ENCODE peak calls at places on chromosomes 7 and 10, in eight cellular contexts. F is nephron progenitor cell, Y is GM12865, T is WTC11, P is AG10803, C is dorsolateral prefrontal cortex, W is omental fat pad, J is GM06990. B is an unnamed sample.

GRCh38 chr10:124527996-124528395 is 66.4 kb downstream of the LHPP start:
- DNase-seq in J (no peak), Y (no peak), C (no peak), F (no peak), T (no peak), W (no peak), P (no peak), B (no peak)

GRCh38 chr7:137606061-137606674 is 240.6 kb downstream of the DGKI start:
- DNase-seq in F (no peak), J (peak), C (no peak), T (no peak), P (peak), W (no peak), Y (peak), B (no peak)

GRCh38 chr7:63044721-63045120 is 953.9 kb upstream of the ZNF722 start:
- DNase-seq in P (no peak), J (no peak), F (no peak), Y (no peak), W (no peak), C (no peak), T (no peak), B (no peak)

GRCh38 chr7:31549621-31550020 is 35.7 kb downstream of the ITPRID1 start:
- DNase-seq in J (no peak), W (no peak), Y (no peak), C (no peak), P (no peak), T (no peak), F (no peak), B (no peak)

GRCh38 chr10:510415-510881 is 179.0 kb downstream of the DIP2C start:
- DNase-seq in C (peak), T (no peak), F (no peak), J (no peak), W (no peak), Y (no peak), P (peak), B (no peak)

GRCh38 chr10:89352039-89352597 is 24.3 kb downstream of the IFIT3 start:
- DNase-seq in P (peak), W (no peak), J (peak), C (no peak), T (no peak), Y (peak), F (no peak), B (peak)

GRCh38 chr7:40829201-40829600 is 694.4 kb downstream of the SUGCT start:
- DNase-seq in W (no peak), Y (no peak), F (no peak), C (no peak), J (no peak), P (no peak), T (no peak), B (no peak)

GRCh38 chr10:30770229-30770628 is 140.7 kb upstream of the LYZL2 start:
- DNase-seq in W (no peak), J (no peak), Y (no peak), P (no peak), C (no peak), T (no peak), F (no peak), B (no peak)

GRCh38 chr7:116172353-116172752 is 38.0 kb upstream of the TES start:
- DNase-seq in T (no peak), P (peak), F (no peak), J (no peak), Y (no peak), C (no peak), W (no peak), B (no peak)

GRCh38 chr7:130974794-130975193 is 240.8 kb upstream of the KLF14 start:
- DNase-seq in C (no peak), W (no peak), P (no peak), J (no peak), T (no peak), F (no peak), Y (no peak), B (no peak)

GRCh38 chr7:111855161-111855841 is 293.0 kb upstream of the IMMP2L start:
- DNase-seq in J (no peak), F (no peak), P (peak), Y (peak), T (peak), C (no peak), W (no peak), B (no peak)

GRCh38 chr7:28480595-28480994 is 68.3 kb downstream of the CREB5 start:
- DNase-seq in C (no peak), P (no peak), Y (peak), J (no peak), W (no peak), T (no peak), F (no peak), B (no peak)

GRCh38 chr10:117421985-117422384 is 46.7 kb upstream of the PDZD8 start:
- DNase-seq in J (no peak), C (no peak), F (no peak), T (no peak), Y (no peak), P (no peak), W (no peak), B (no peak)

GRCh38 chr7:2237109-2237602 is 4.4 kb upstream of the MAD1L1 start:
- DNase-seq in C (no peak), F (no peak), J (peak), Y (peak), W (no peak), P (no peak), T (no peak), B (peak)

GRCh38 chr10:1198453-1199344 is 142.5 kb downstream of the WDR37 start:
- DNase-seq in W (no peak), Y (no peak), F (no peak), J (no peak), T (peak), C (no peak), P (no peak), B (no peak)

DNA sequence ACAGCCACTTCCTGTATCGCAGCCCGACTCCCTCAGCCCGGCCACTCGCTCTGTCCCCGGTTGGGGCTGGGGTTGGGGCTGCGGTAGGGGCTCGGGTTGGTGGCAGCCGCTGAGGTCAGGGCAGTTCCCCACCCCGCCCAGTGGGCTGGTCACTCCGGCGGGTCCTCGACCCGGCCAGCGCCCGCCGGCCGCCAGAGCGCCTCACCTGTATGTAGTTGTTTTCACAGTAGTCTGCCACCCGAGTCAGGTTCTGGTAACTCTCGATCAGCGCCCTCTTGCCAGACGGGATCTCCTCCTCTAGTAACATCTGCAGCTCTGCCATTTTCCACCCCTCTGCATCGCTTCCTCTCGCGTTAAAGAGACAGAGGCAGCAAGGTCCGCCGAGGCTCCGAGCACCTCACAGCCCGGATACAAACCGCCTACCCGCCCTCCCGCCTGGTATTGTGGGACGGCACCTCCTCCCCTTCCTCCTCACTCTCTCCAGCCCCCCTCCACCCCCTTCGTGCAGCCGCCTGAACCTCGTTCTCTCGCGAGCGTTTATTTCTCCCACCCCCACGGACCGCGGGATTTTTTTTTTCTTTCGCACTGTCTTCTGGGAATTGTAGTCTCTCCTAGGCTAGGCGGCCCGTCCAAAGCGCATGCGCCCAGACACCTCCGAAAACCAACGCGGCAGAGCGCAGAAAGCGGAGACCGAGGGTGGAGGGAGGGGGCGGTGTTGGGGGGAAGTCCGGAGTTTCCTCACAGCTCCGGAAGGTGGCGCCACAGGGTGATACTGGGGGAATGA is at the start of gene ABI1:
- DNase-seq in T (peak), C (peak), Y (peak), F (peak), J (peak), W (peak), P (peak), B (peak)
- TF ChIP-seq CTCF in T (no peak), C (no peak), Y (peak), F (peak), J (peak), W (no peak), P (peak), B (peak)

GRCh38 chr7:134882481-134882880 is 103.0 kb downstream of the CALD1 start:
- DNase-seq in W (no peak), T (no peak), C (no peak), J (no peak), P (no peak), F (no peak), Y (no peak), B (no peak)
- TF ChIP-seq CTCF in W (no peak), T (no peak), C (no peak), J (no peak), P (no peak), F (no peak), Y (no peak), B (no peak)

GRCh38 chr10:123043409-123043925 is 34.7 kb downstream of the ACADSB start:
- DNase-seq in F (peak), P (peak), C (peak), W (no peak), T (peak), J (peak), Y (peak), B (peak)
- TF ChIP-seq CTCF in F (peak), P (peak), C (peak), W (no peak), T (peak), J (peak), Y (peak), B (peak)

DNA sequence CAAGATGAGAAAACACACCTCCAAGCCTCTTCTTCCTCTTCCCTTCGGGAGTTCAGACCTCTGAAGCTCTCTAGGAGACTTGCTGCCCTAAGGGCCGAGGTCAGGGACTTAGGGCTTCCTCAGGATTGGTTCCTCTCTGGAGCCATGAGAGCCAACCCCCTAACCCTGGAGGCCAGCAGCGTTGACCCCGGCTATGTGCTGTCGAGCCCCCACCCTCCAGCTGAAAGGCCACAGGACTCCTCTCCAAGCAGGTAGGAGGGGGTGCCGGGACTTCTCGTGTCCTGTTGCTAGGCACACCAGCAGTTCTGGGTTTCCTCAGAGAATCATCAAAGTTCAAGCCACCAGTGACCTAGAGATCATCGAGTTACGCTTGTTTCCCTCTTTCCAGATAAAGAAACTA is 87.4 kb downstream of the ARHGAP22 start:
- DNase-seq in Y (no peak), J (no peak), T (no peak), F (no peak), C (no peak), P (no peak), W (no peak), B (no peak)
- TF ChIP-seq CTCF in Y (no peak), J (no peak), T (no peak), F (no peak), C (no peak), P (no peak), W (no peak), B (no peak)

GRCh38 chr10:44706745-44707144 is 204.4 kb upstream of the TMEM72 start:
- DNase-seq in J (no peak), F (no peak), W (no peak), P (peak), T (no peak), Y (no peak), C (no peak), B (no peak)

GRCh38 chr10:44704616-44705015 is 206.5 kb upstream of the TMEM72 start:
- DNase-seq in F (no peak), P (no peak), T (no peak), Y (no peak), J (no peak), C (no peak), W (no peak), B (no peak)

GRCh38 chr10:44702531-44702930 is 208.6 kb upstream of the TMEM72 start:
- DNase-seq in T (no peak), P (no peak), Y (no peak), C (no peak), J (no peak), W (no peak), F (no peak), B (no peak)

DNA sequence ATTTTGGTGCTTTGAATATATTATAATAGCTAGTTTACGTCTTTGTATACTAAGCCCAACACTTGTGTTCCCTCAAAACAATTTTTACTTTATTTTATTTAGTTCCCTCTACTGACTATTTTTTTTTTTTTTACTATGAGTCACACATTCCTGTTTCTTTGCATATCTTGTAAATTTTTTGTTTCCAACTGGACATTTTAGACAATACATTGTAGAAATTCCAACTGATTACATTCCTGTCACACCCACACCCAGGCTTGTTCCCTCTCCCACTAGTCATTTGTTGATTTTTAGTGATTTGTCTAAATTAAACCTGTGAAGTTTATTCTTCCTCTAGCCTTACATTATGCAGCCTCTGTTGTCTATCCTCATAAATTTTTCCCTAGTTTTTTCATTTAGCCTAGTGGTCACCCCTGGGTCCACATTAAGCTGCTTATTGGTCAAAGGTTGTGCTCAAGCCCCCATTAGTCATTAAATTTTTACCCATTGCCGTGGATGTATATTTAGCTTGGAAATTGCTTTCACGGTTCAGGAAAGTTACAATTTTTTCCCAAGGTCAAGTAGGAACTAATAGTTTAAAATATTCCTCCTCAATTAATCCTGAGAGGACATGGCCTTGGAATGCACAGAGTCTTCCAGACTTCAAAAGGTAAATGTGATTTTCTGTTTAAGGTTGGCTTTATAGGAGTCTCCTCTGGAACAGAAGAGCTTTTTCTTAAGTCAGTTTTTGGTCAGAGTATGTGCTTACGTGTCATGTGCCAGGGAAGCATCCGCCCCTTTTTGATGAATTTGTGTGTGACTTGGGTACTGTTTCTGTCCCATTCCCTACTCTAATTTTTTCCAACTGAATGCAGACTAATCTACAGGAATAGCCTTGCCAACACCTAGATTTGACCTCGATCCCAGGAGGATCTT is 207.6 kb upstream of the TMEM72 start:
- DNase-seq in T (no peak), W (no peak), J (no peak), C (no peak), P (peak), Y (no peak), F (no peak), B (no peak)
- TF ChIP-seq CTCF in T (no peak), W (no peak), J (no peak), C (no peak), P (no peak), Y (no peak), F (no peak), B (no peak)

DNA sequence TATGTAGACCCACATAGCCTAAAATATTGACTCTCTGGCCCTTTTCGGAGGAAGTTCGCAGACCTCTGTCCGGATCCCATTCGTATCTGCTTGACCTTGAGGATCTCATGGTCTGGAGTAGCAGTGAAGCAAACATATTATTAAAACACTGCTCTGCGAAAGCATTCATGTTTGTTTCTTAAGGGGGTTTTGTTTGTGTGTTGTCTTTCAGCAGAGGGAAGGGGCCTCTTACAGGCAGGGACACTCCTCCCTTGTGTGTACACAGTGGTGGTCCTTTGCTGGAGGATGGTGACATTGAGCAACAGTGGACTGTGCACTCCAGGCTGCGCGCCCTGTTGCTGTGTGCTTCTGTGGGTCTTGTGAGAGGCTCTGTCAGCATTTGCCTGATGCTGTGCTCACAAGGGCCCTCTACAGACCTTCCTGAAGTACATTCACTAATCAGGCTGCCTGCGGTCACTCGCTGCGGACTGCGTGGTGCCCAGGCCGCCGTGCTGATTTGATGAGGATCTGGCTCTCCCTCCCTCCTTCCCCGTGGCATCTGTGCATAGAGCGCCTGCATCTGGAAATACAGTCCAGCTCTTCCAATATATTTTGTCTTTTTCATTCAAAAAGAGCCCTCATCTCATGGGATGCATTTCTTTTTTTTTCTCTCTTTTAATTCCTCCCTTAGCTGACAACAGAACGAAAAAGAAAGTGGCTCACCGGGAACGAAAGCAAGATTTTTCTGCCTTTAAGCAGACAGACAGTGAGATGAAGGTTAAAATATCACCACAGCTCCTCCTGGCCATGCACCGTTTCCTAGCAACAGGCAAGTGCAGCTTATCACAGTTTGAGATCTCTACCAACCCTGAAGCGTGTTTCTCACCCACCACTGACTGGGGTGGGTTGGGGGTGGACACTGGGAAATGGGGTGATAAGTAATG is 135.8 kb downstream of the CNNM2 start:
- DNase-seq in F (peak), W (no peak), P (peak), J (peak), Y (peak), C (peak), T (peak), B (no peak)
- TF ChIP-seq CTCF in F (no peak), W (no peak), P (peak), J (peak), Y (no peak), C (peak), T (no peak), B (peak)

GRCh38 chr10:97321807-97322195 is 2.7 kb downstream of the FRAT1 start:
- DNase-seq in W (no peak), F (no peak), J (no peak), T (no peak), Y (no peak), C (no peak), P (no peak), B (no peak)

GRCh38 chr10:97318772-97319651 is at the start of gene FRAT1:
- DNase-seq in F (peak), P (peak), T (peak), J (peak), W (peak), Y (peak), C (peak), B (no peak)

GRCh38 chr10:97321032-97321806 is 2.1 kb downstream of the FRAT1 start:
- DNase-seq in P (no peak), C (peak), T (peak), W (no peak), F (peak), J (no peak), Y (no peak), B (no peak)

GRCh38 chr10:97320480-97321031 is 1.5 kb downstream of the FRAT1 start:
- DNase-seq in T (peak), C (peak), F (peak), P (no peak), J (no peak), W (no peak), Y (no peak), B (no peak)

DNA sequence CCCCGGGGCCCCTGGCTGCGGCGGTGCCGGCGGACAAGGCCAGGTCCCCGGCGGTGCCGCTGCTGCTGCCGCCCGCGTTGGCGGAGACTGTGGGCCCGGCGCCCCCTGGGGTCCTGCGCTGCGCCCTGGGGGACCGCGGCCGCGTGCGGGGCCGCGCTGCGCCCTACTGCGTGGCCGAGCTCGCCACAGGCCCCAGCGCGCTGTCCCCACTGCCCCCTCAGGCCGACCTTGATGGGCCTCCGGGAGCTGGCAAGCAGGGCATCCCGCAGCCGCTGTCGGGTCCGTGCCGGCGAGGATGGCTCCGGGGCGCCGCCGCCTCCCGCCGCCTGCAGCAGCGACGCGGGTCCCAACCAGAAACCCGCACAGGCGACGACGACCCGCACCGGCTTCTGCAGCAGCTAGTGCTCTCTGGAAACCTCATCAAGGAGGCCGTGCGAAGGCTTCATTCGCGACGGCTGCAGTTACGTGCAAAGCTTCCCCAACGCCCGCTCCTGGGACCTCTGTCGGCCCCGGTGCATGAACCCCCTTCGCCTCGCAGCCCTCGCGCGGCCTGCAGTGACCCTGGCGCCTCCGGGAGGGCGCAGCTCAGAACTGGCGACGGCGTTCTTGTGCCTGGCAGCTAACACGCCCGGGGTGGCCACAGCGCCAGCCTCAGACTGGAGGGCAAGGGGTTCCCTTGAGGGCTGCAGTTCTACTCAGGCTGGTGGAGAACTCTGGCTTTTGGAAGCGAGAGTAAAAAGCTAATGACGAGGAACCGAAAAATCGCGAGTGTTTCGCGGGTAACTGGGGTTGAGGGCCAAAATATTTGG is 804 bp downstream of the FRAT1 start:
- DNase-seq in Y (peak), T (peak), W (no peak), J (peak), P (no peak), C (peak), F (peak), B (no peak)
- TF ChIP-seq CTCF in Y (peak), T (no peak), W (no peak), J (peak), P (peak), C (no peak), F (no peak), B (no peak)

B was measured in keratinocyte.